ENCODE peak calls at places on chromosomes 16 and 17, in eight cellular contexts. One of them, this sample, is unnamed.

GRCh38 chr16:85593503-85594195 is 19.5 kb upstream of the GSE1 start:
- DNase-seq in activated CD4-positive, alpha-beta T cell treated with anti-CD3 and anti-CD28 coated beads, Interleukin-2, amount 10 ng/mL, durations not matched to agents 24 days and 14 days: no peak
- DNase-seq in BJ: no peak
- DNase-seq in AG04449: no peak
- DNase-seq in sigmoid colon: no peak
- DNase-seq in mesendoderm: no peak
- DNase-seq in body of pancreas: no peak
- DNase-seq in HTR-8/SVneo: no peak
- DNase-seq in this sample: peak; percentile 84

GRCh38 chr17:82791532-82791931 is 39.7 kb downstream of the TBCD start:
- DNase-seq in activated CD4-positive, alpha-beta T cell treated with anti-CD3 and anti-CD28 coated beads, Interleukin-2, amount 10 ng/mL, durations not matched to agents 24 days and 14 days: no peak
- DNase-seq in BJ: peak; percentile 28
- DNase-seq in AG04449: peak; percentile 33
- DNase-seq in sigmoid colon: no peak
- DNase-seq in mesendoderm: no peak
- DNase-seq in body of pancreas: no peak
- DNase-seq in HTR-8/SVneo: peak; percentile 56
- DNase-seq in this sample: no peak

GRCh38 chr17:78785011-78785662 is 3.1 kb upstream of the CYTH1 start:
- DNase-seq in activated CD4-positive, alpha-beta T cell treated with anti-CD3 and anti-CD28 coated beads, Interleukin-2, amount 10 ng/mL, durations not matched to agents 24 days and 14 days: peak; percentile 76
- DNase-seq in BJ: no peak
- DNase-seq in AG04449: no peak
- DNase-seq in sigmoid colon: peak; percentile 56
- DNase-seq in mesendoderm: no peak
- DNase-seq in body of pancreas: no peak
- DNase-seq in HTR-8/SVneo: no peak
- DNase-seq in this sample: no peak

GRCh38 chr17:1259910-1260389 is 10.3 kb upstream of the BHLHA9 start:
- DNase-seq in activated CD4-positive, alpha-beta T cell treated with anti-CD3 and anti-CD28 coated beads, Interleukin-2, amount 10 ng/mL, durations not matched to agents 24 days and 14 days: no peak
- DNase-seq in BJ: no peak
- DNase-seq in AG04449: no peak
- DNase-seq in sigmoid colon: no peak
- DNase-seq in mesendoderm: no peak
- DNase-seq in body of pancreas: no peak
- DNase-seq in HTR-8/SVneo: no peak
- DNase-seq in this sample: peak; percentile 78

GRCh38 chr17:82334622-82335394 is 1.2 kb upstream of the SECTM1 start:
- DNase-seq in activated CD4-positive, alpha-beta T cell treated with anti-CD3 and anti-CD28 coated beads, Interleukin-2, amount 10 ng/mL, durations not matched to agents 24 days and 14 days: peak; percentile 79
- DNase-seq in BJ: no peak
- DNase-seq in AG04449: no peak
- DNase-seq in sigmoid colon: no peak
- DNase-seq in mesendoderm: no peak
- DNase-seq in body of pancreas: no peak
- DNase-seq in HTR-8/SVneo: no peak
- DNase-seq in this sample: peak; percentile 72

GRCh38 chr17:80477647-80478478 is 1.5 kb upstream of the NPTX1 start:
- DNase-seq in activated CD4-positive, alpha-beta T cell treated with anti-CD3 and anti-CD28 coated beads, Interleukin-2, amount 10 ng/mL, durations not matched to agents 24 days and 14 days: peak; percentile 85
- DNase-seq in BJ: no peak
- DNase-seq in AG04449: no peak
- DNase-seq in sigmoid colon: peak; percentile 81
- DNase-seq in mesendoderm: peak; percentile 74
- DNase-seq in body of pancreas: peak; percentile 35
- DNase-seq in HTR-8/SVneo: no peak
- DNase-seq in this sample: peak; percentile 95

GRCh38 chr16:85436207-85436606 is 176.9 kb upstream of the GSE1 start:
- DNase-seq in activated CD4-positive, alpha-beta T cell treated with anti-CD3 and anti-CD28 coated beads, Interleukin-2, amount 10 ng/mL, durations not matched to agents 24 days and 14 days: no peak
- DNase-seq in BJ: no peak
- DNase-seq in AG04449: no peak
- DNase-seq in sigmoid colon: no peak
- DNase-seq in mesendoderm: peak; percentile 28
- DNase-seq in body of pancreas: no peak
- DNase-seq in HTR-8/SVneo: no peak
- DNase-seq in this sample: peak; percentile 81

GRCh38 chr16:53865492-53865863 is 161.5 kb downstream of the FTO start:
- DNase-seq in activated CD4-positive, alpha-beta T cell treated with anti-CD3 and anti-CD28 coated beads, Interleukin-2, amount 10 ng/mL, durations not matched to agents 24 days and 14 days: peak; percentile 51
- DNase-seq in BJ: no peak
- DNase-seq in AG04449: no peak
- DNase-seq in sigmoid colon: no peak
- DNase-seq in mesendoderm: peak; percentile 85
- DNase-seq in body of pancreas: no peak
- DNase-seq in HTR-8/SVneo: no peak
- DNase-seq in this sample: peak; percentile 22

GRCh38 chr17:41962768-41963434 is 3.7 kb upstream of the CNP start:
- DNase-seq in activated CD4-positive, alpha-beta T cell treated with anti-CD3 and anti-CD28 coated beads, Interleukin-2, amount 10 ng/mL, durations not matched to agents 24 days and 14 days: peak; percentile 93
- DNase-seq in BJ: no peak
- DNase-seq in AG04449: no peak
- DNase-seq in sigmoid colon: peak; percentile 90
- DNase-seq in mesendoderm: peak; percentile 78
- DNase-seq in body of pancreas: peak; percentile 92
- DNase-seq in HTR-8/SVneo: peak; percentile 90
- DNase-seq in this sample: peak; percentile 94

GRCh38 chr16:28321700-28322411 is 29.5 kb downstream of the SBK1 start:
- DNase-seq in activated CD4-positive, alpha-beta T cell treated with anti-CD3 and anti-CD28 coated beads, Interleukin-2, amount 10 ng/mL, durations not matched to agents 24 days and 14 days: peak; percentile 87
- DNase-seq in BJ: no peak
- DNase-seq in AG04449: no peak
- DNase-seq in sigmoid colon: no peak
- DNase-seq in mesendoderm: peak; percentile 44
- DNase-seq in body of pancreas: peak; percentile 44
- DNase-seq in HTR-8/SVneo: peak; percentile 58
- DNase-seq in this sample: peak; percentile 91

GRCh38 chr16:72689851-72690250 is 358.1 kb downstream of the ZFHX3 start:
- DNase-seq in activated CD4-positive, alpha-beta T cell treated with anti-CD3 and anti-CD28 coated beads, Interleukin-2, amount 10 ng/mL, durations not matched to agents 24 days and 14 days: no peak
- DNase-seq in BJ: no peak
- DNase-seq in AG04449: no peak
- DNase-seq in sigmoid colon: no peak
- DNase-seq in mesendoderm: no peak
- DNase-seq in body of pancreas: no peak
- DNase-seq in HTR-8/SVneo: no peak
- DNase-seq in this sample: peak; percentile 6

GRCh38 chr16:8634991-8635736 is 13.7 kb downstream of the METTL22 start:
- DNase-seq in activated CD4-positive, alpha-beta T cell treated with anti-CD3 and anti-CD28 coated beads, Interleukin-2, amount 10 ng/mL, durations not matched to agents 24 days and 14 days: no peak
- DNase-seq in BJ: no peak
- DNase-seq in AG04449: no peak
- DNase-seq in sigmoid colon: peak; percentile 56
- DNase-seq in mesendoderm: peak; percentile 88
- DNase-seq in body of pancreas: peak; percentile 17
- DNase-seq in HTR-8/SVneo: no peak
- DNase-seq in this sample: peak; percentile 91

GRCh38 chr16:56848056-56848936 is 16.7 kb upstream of the SLC12A3 start:
- DNase-seq in activated CD4-positive, alpha-beta T cell treated with anti-CD3 and anti-CD28 coated beads, Interleukin-2, amount 10 ng/mL, durations not matched to agents 24 days and 14 days: no peak
- DNase-seq in BJ: no peak
- DNase-seq in AG04449: no peak
- DNase-seq in sigmoid colon: no peak
- DNase-seq in mesendoderm: no peak
- DNase-seq in body of pancreas: peak; percentile 60
- DNase-seq in HTR-8/SVneo: no peak
- DNase-seq in this sample: no peak

GRCh38 chr16:1377406-1378010 is 25.8 kb downstream of the GNPTG start:
- DNase-seq in activated CD4-positive, alpha-beta T cell treated with anti-CD3 and anti-CD28 coated beads, Interleukin-2, amount 10 ng/mL, durations not matched to agents 24 days and 14 days: no peak
- DNase-seq in BJ: no peak
- DNase-seq in AG04449: no peak
- DNase-seq in sigmoid colon: no peak
- DNase-seq in mesendoderm: no peak
- DNase-seq in body of pancreas: no peak
- DNase-seq in HTR-8/SVneo: no peak
- DNase-seq in this sample: no peak